ENCODE peak calls at places on chromosomes 2 and 18, in ten cellular contexts. A is NCI-H774; L is AG08395; J is stimulated activated CD4-positive, alpha-beta T cell treated with anti-CD3 and anti-CD28 coated beads, Interleukin-12 subunit alpha, Interleukin-12 subunit beta, amount 100 ng/mL, for 4 hours; U is cardiac muscle cell; B is cerebellum; K is stimulated activated CD8-positive, alpha-beta memory T cell treated with anti-CD3 and anti-CD28 coated beads, Interleukin-12 subunit alpha, Interleukin-12 subunit beta, amount 100 ng/mL, for 4 hours; P is nephron progenitor cell; E is foreskin melanocyte; F is kidney glomerular epithelial cell. M is an unnamed sample.

GRCh38 chr2:211745295-211746097 is 793.1 kb downstream of the ERBB4 start:
- DNase-seq in A (peak; percentile 12), L (peak; percentile 48), J (no peak), U (peak; percentile 83), B (peak; percentile 44), K (no peak), P (peak; percentile 45), E (peak; percentile 35), F (peak; percentile 55), M (peak; percentile 25)

GRCh38 chr18:60070631-60071030 is 170.8 kb downstream of the PMAIP1 start:
- DNase-seq in A (no peak), L (no peak), J (no peak), U (no peak), B (no peak), K (no peak), P (no peak), E (no peak), F (no peak), M (no peak)

GRCh38 chr18:3525870-3526420 is 76.0 kb downstream of the TGIF1 start:
- DNase-seq in A (no peak), L (no peak), J (no peak), U (no peak), B (peak; percentile 72), K (no peak), P (no peak), E (no peak), F (no peak), M (no peak)

GRCh38 chr2:68282814-68283812 is 30.8 kb upstream of the PPP3R1 start:
- DNase-seq in A (peak; percentile 16), L (peak; percentile 60), J (no peak), U (peak; percentile 17), B (peak; percentile 70), K (no peak), P (no peak), E (no peak), F (peak; percentile 28), M (no peak)

GRCh38 chr2:222000326-222000725 is 298.5 kb downstream of the PAX3 start:
- DNase-seq in A (no peak), L (peak; percentile 24), J (no peak), U (no peak), B (no peak), K (no peak), P (no peak), E (no peak), F (peak; percentile 82), M (no peak)

GRCh38 chr2:19857100-19857499 is 44.7 kb downstream of the TTC32 start:
- DNase-seq in A (no peak), L (no peak), J (no peak), U (no peak), B (no peak), K (no peak), P (no peak), E (no peak), F (no peak), M (no peak)

GRCh38 chr2:9222246-9222898 is 15.8 kb downstream of the ASAP2 start:
- DNase-seq in A (no peak), L (no peak), J (no peak), U (no peak), B (no peak), K (no peak), P (no peak), E (no peak), F (no peak), M (no peak)

GRCh38 chr2:17539993-17540812 is at the start of gene VSNL1:
- DNase-seq in A (peak; percentile 8), L (peak; percentile 33), J (no peak), U (peak; percentile 96), B (peak; percentile 93), K (no peak), P (peak; percentile 96), E (peak; percentile 46), F (peak; percentile 33), M (no peak)

GRCh38 chr2:182088681-182089333 is 103.2 kb downstream of the PPP1R1C start:
- DNase-seq in A (no peak), L (no peak), J (no peak), U (no peak), B (no peak), K (no peak), P (no peak), E (no peak), F (no peak), M (no peak)

GRCh38 chr2:225103737-225104141 is 61.5 kb upstream of the DOCK10 start:
- DNase-seq in A (no peak), L (peak; percentile 44), J (no peak), U (no peak), B (no peak), K (no peak), P (no peak), E (no peak), F (peak; percentile 41), M (peak; percentile 54)

GRCh38 chr2:75064691-75065396 is 106.4 kb downstream of the POLE4 start:
- DNase-seq in A (peak; percentile 51), L (peak; percentile 50), J (peak; percentile 35), U (peak; percentile 59), B (no peak), K (no peak), P (peak; percentile 73), E (peak; percentile 45), F (peak; percentile 48), M (no peak)

GRCh38 chr18:78638889-78639596 is 340.6 kb upstream of the SALL3 start:
- DNase-seq in A (no peak), L (no peak), J (no peak), U (no peak), B (no peak), K (no peak), P (no peak), E (no peak), F (no peak), M (no peak)

GRCh38 chr2:27651056-27651455 is 12.4 kb downstream of the SUPT7L start:
- DNase-seq in A (no peak), L (no peak), J (no peak), U (no peak), B (no peak), K (no peak), P (no peak), E (no peak), F (no peak), M (no peak)

GRCh38 chr18:46820863-46821262 is 64.0 kb upstream of the ST8SIA5 start:
- DNase-seq in A (no peak), L (no peak), J (no peak), U (no peak), B (peak; percentile 9), K (no peak), P (no peak), E (no peak), F (no peak), M (no peak)

GRCh38 chr2:46805401-46805951 is 110.1 kb downstream of the MCFD2 start:
- DNase-seq in A (no peak), L (no peak), J (no peak), U (no peak), B (peak; percentile 52), K (no peak), P (no peak), E (no peak), F (no peak), M (no peak)

GRCh38 chr2:65300134-65300771 is 72.6 kb downstream of the ACTR2 start:
- DNase-seq in A (no peak), L (peak; percentile 84), J (no peak), U (no peak), B (peak; percentile 74), K (no peak), P (no peak), E (no peak), F (no peak), M (no peak)

GRCh38 chr18:45777393-45777792 is 48.1 kb upstream of the SIGLEC15 start:
- DNase-seq in A (no peak), L (peak; percentile 82), J (no peak), U (no peak), B (no peak), K (no peak), P (no peak), E (no peak), F (peak; percentile 65), M (peak; percentile 86)

GRCh38 chr2:55112229-55113016 is 62.2 kb upstream of the RTN4 start:
- DNase-seq in A (no peak), L (peak; percentile 52), J (no peak), U (no peak), B (peak; percentile 63), K (no peak), P (peak; percentile 32), E (no peak), F (no peak), M (no peak)

GRCh38 chr18:40875101-40875500 is 1079.9 kb upstream of the PIK3C3 start:
- DNase-seq in A (no peak), L (no peak), J (no peak), U (no peak), B (no peak), K (no peak), P (no peak), E (no peak), F (no peak), M (no peak)

GRCh38 chr2:2147024-2147900 is 183.8 kb downstream of the MYT1L start:
- DNase-seq in A (no peak), L (no peak), J (no peak), U (no peak), B (peak; percentile 47), K (no peak), P (no peak), E (no peak), F (no peak), M (no peak)

GRCh38 chr2:31235504-31235902 is 1.6 kb downstream of the EHD3 start:
- DNase-seq in A (no peak), L (peak; percentile 85), J (no peak), U (no peak), B (peak; percentile 58), K (no peak), P (no peak), E (peak; percentile 52), F (peak; percentile 66), M (peak; percentile 73)

GRCh38 chr2:208033701-208034502 is 8.6 kb upstream of the PLEKHM3 start:
- DNase-seq in A (no peak), L (no peak), J (no peak), U (peak; percentile 14), B (no peak), K (no peak), P (no peak), E (no peak), F (no peak), M (no peak)

GRCh38 chr18:44731866-44732555 is 51.3 kb downstream of the SETBP1 start:
- DNase-seq in A (no peak), L (no peak), J (no peak), U (no peak), B (no peak), K (no peak), P (no peak), E (no peak), F (no peak), M (no peak)

GRCh38 chr2:7467782-7468447 is 550.7 kb downstream of the RNF144A start:
- DNase-seq in A (no peak), L (no peak), J (no peak), U (no peak), B (no peak), K (no peak), P (no peak), E (no peak), F (no peak), M (no peak)

GRCh38 chr2:151379191-151379590 is 21.8 kb downstream of the TNFAIP6 start:
- DNase-seq in A (no peak), L (no peak), J (no peak), U (no peak), B (no peak), K (no peak), P (no peak), E (no peak), F (no peak), M (no peak)

GRCh38 chr2:157321514-157321913 is 4.1 kb downstream of the ERMN start:
- DNase-seq in A (no peak), L (no peak), J (no peak), U (no peak), B (no peak), K (no peak), P (no peak), E (no peak), F (no peak), M (no peak)

GRCh38 chr18:136433-136832 is 21.9 kb upstream of the USP14 start:
- DNase-seq in A (no peak), L (no peak), J (no peak), U (no peak), B (no peak), K (no peak), P (no peak), E (no peak), F (no peak), M (no peak)

M was measured in AG09309.